ENCODE peak calls at places on chromosomes 7 and 10, in nine cellular contexts. P is Peyer's patch; C is stimulated activated CD8-positive, alpha-beta memory T cell treated with anti-CD3 and anti-CD28 coated beads, Interleukin-4, amount 100 ng/mL, for 24 hours; T is colonic mucosa; F is fibroblast of the conjunctiva; N is adrenal gland; L is activated CD4-positive, alpha-beta T cell treated with anti-CD3 and anti-CD28 coated beads, Interleukin-2, amount 10 ng/mL, durations not matched to agents 7 days and 5 days; H is germinal center; E is fibroblast of gingiva. S is an unnamed sample.

GRCh38 chr7:87926581-87927461 is 7.2 kb upstream of the ADAM22 start:
- DNase-seq in F (no peak), N (no peak), L (no peak), H (no peak), P (no peak), E (peak), T (peak), C (no peak), S (no peak)

GRCh38 chr10:95285556-95285955 is 5.2 kb downstream of the PDLIM1 start:
- DNase-seq in F (no peak), H (no peak), P (no peak), C (no peak), N (no peak), L (no peak), E (no peak), T (no peak), S (no peak)

GRCh38 chr7:94298943-94299342 is 95.8 kb upstream of the COL1A2 start:
- DNase-seq in H (no peak), L (no peak), C (no peak), P (no peak), N (no peak), F (no peak), E (peak), T (no peak), S (peak)

GRCh38 chr10:118844731-118845573 is 90.2 kb upstream of the CACUL1 start:
- DNase-seq in L (no peak), N (no peak), F (no peak), H (no peak), P (no peak), T (no peak), E (no peak), C (no peak), S (no peak)

GRCh38 chr10:97338041-97338440 is 3.5 kb upstream of the FRAT2 start:
- DNase-seq in T (no peak), P (no peak), E (no peak), F (no peak), L (no peak), H (no peak), C (no peak), N (no peak), S (no peak)

GRCh38 chr10:43781480-43782361 is 133.0 kb upstream of the ZNF32 start:
- DNase-seq in L (peak), F (no peak), N (no peak), T (no peak), E (no peak), P (no peak), C (peak), H (no peak), S (no peak)

GRCh38 chr7:12107841-12108249 is 103.2 kb upstream of the TMEM106B start:
- DNase-seq in H (no peak), L (no peak), E (no peak), C (no peak), P (no peak), N (no peak), F (no peak), T (no peak), S (no peak)

GRCh38 chr10:50740351-50740688 is 584 bp downstream of the ASAH2B start:
- DNase-seq in H (peak), N (peak), E (peak), L (peak), F (no peak), P (no peak), C (no peak), T (no peak), S (peak)

GRCh38 chr10:44706745-44707144 is 204.4 kb upstream of the TMEM72 start:
- DNase-seq in P (no peak), L (no peak), N (no peak), E (peak), T (no peak), F (peak), H (no peak), C (no peak), S (peak)

GRCh38 chr10:64863836-64864235 is 1342.6 kb downstream of the REEP3 start:
- DNase-seq in L (no peak), E (no peak), C (no peak), P (no peak), F (no peak), N (no peak), H (no peak), T (no peak), S (no peak)

GRCh38 chr7:29177963-29178612 is 16.5 kb upstream of the CHN2 start:
- DNase-seq in F (no peak), N (peak), H (no peak), E (no peak), L (peak), P (no peak), T (peak), C (no peak), S (no peak)

GRCh38 chr7:132656846-132657776 is 80.8 kb upstream of the PLXNA4 start:
- DNase-seq in P (no peak), C (no peak), N (no peak), L (peak), T (no peak), E (no peak), F (no peak), H (peak), S (no peak)

GRCh38 chr10:101489355-101489754 is 98.7 kb downstream of the POLL start:
- DNase-seq in N (no peak), T (no peak), H (no peak), F (peak), E (peak), P (no peak), L (no peak), C (no peak), S (peak)

GRCh38 chr7:33048704-33049103 is 13.9 kb downstream of the NT5C3A start:
- DNase-seq in F (no peak), P (no peak), H (no peak), L (no peak), E (no peak), C (no peak), N (no peak), T (no peak), S (no peak)

GRCh38 chr7:131327049-131327625 is 539 bp upstream of the MKLN1 start:
- DNase-seq in C (no peak), H (no peak), E (peak), T (peak), L (peak), N (peak), P (peak), F (peak), S (peak)

GRCh38 chr7:106238830-106239229 is 46.0 kb downstream of the NAMPT start:
- DNase-seq in C (no peak), P (no peak), E (no peak), L (no peak), H (no peak), N (no peak), F (no peak), T (no peak), S (no peak)

GRCh38 chr7:144738708-144739314 is 97.0 kb downstream of the TPK1 start:
- DNase-seq in C (no peak), N (no peak), P (no peak), L (peak), H (peak), T (no peak), F (no peak), E (peak), S (peak)

GRCh38 chr10:69413221-69413865 is 3.4 kb downstream of the TACR2 start:
- DNase-seq in H (peak), N (peak), T (no peak), P (peak), L (peak), E (peak), C (no peak), F (peak), S (peak)

GRCh38 chr7:45143616-45144015 is 14.0 kb upstream of the RAMP3 start:
- DNase-seq in C (no peak), N (no peak), P (no peak), E (no peak), L (no peak), H (no peak), F (no peak), T (no peak), S (peak)

GRCh38 chr10:71621263-71621751 is 98.3 kb downstream of the C10orf105 start:
- DNase-seq in L (no peak), C (no peak), N (peak), H (no peak), F (no peak), T (no peak), E (no peak), P (no peak), S (peak)

GRCh38 chr7:28297821-28298439 is 114.4 kb upstream of the CREB5 start:
- DNase-seq in N (no peak), T (no peak), F (no peak), C (no peak), L (no peak), P (peak), H (peak), E (no peak), S (no peak)

GRCh38 chr10:46006219-46006618 is 24.2 kb downstream of the NCOA4 start:
- DNase-seq in F (no peak), T (no peak), E (peak), H (no peak), P (no peak), N (no peak), L (no peak), C (no peak), S (peak)

GRCh38 chr10:71610651-71611050 is 108.9 kb downstream of the C10orf105 start:
- DNase-seq in T (no peak), C (no peak), F (no peak), E (no peak), H (no peak), P (no peak), L (no peak), N (no peak), S (no peak)

GRCh38 chr7:64951250-64951848 is 39.5 kb downstream of the ZNF117 start:
- DNase-seq in F (peak), H (peak), L (peak), N (no peak), C (no peak), E (peak), P (no peak), T (no peak), S (peak)

GRCh38 chr7:23474829-23475578 is 4.7 kb upstream of the IGF2BP3 start:
- DNase-seq in T (no peak), C (no peak), P (no peak), N (no peak), H (no peak), L (no peak), F (no peak), E (no peak), S (no peak)

GRCh38 chr7:28176174-28176573 is 4.4 kb downstream of the JAZF1 start:
- DNase-seq in L (no peak), H (no peak), F (no peak), E (no peak), C (no peak), N (no peak), T (no peak), P (no peak), S (no peak)

GRCh38 chr10:17747883-17748550 is 4.0 kb upstream of the TMEM236 start:
- DNase-seq in N (no peak), F (no peak), L (no peak), C (no peak), P (no peak), H (no peak), E (peak), T (no peak), S (peak)

GRCh38 chr7:12833829-12834228 is 146.4 kb downstream of the ARL4A start:
- DNase-seq in F (no peak), T (no peak), E (no peak), C (no peak), L (no peak), H (no peak), N (no peak), P (no peak), S (no peak)

GRCh38 chr10:102744374-102745051 is 765 bp downstream of the WBP1L start:
- DNase-seq in E (peak), F (no peak), L (peak), N (peak), P (no peak), C (no peak), H (peak), T (no peak), S (peak)

GRCh38 chr10:30489291-30489823 is 55.4 kb downstream of the MAP3K8 start:
- DNase-seq in H (no peak), P (no peak), L (no peak), T (no peak), N (no peak), F (no peak), C (no peak), E (no peak), S (no peak)

GRCh38 chr7:151448261-151449252 is 8.6 kb upstream of the CRYGN start:
- DNase-seq in F (no peak), L (peak), N (peak), C (peak), T (peak), P (peak), H (peak), E (peak), S (peak)

GRCh38 chr7:114818501-114818900 is 103.4 kb upstream of the MDFIC start:
- DNase-seq in C (no peak), F (peak), L (no peak), P (no peak), E (peak), N (no peak), T (no peak), H (no peak), S (peak)

GRCh38 chr10:20999713-21000112 is 102.6 kb upstream of the NEBL start:
- DNase-seq in T (no peak), P (no peak), C (no peak), E (no peak), F (no peak), N (no peak), L (no peak), H (no peak), S (no peak)

GRCh38 chr7:98528079-98528478 is 89.0 kb upstream of the NPTX2 start:
- DNase-seq in T (no peak), N (no peak), H (no peak), C (no peak), L (no peak), P (no peak), F (no peak), E (no peak), S (no peak)

GRCh38 chr10:3401491-3401938 is 228.9 kb upstream of the PITRM1 start:
- DNase-seq in T (no peak), C (no peak), H (no peak), F (peak), P (no peak), L (no peak), N (no peak), E (peak), S (peak)

S was measured in AG10803.